ENCODE peak calls at places on chromosomes 4 and X, in seven cellular contexts. J, A, Y, T, V, G and W are unnamed samples.

GRCh38 chrX:40291553-40291952 is 193.8 kb upstream of the BCOR start:
- DNase-seq in J (no peak), A (no peak), Y (no peak), T (no peak), V (no peak), G (no peak), W (no peak)

GRCh38 chr4:41334182-41334581 is 77.5 kb downstream of the UCHL1 start:
- DNase-seq in J (no peak), A (no peak), Y (no peak), T (no peak), V (no peak), G (no peak), W (no peak)

GRCh38 chrX:120428309-120428708 is 40.8 kb downstream of the LAMP2 start:
- DNase-seq in J (no peak), A (no peak), Y (no peak), T (no peak), V (no peak), G (peak; percentile 30), W (peak; percentile 9)

GRCh38 chr4:87949961-87950360 is 25.6 kb upstream of the SPP1 start:
- DNase-seq in J (no peak), A (no peak), Y (no peak), T (no peak), V (no peak), G (peak; percentile 26), W (peak; percentile 31)

GRCh38 chrX:71053217-71053621 is 14.9 kb downstream of the SNX12 start:
- DNase-seq in J (peak; percentile 48), A (no peak), Y (no peak), T (peak; percentile 2), V (no peak), G (no peak), W (no peak)

GRCh38 chrX:75746891-75747639 is 38.0 kb downstream of the MAGEE2 start:
- DNase-seq in J (peak; percentile 63), A (no peak), Y (peak; percentile 29), T (peak; percentile 8), V (no peak), G (peak; percentile 10), W (peak; percentile 2)

GRCh38 chr4:38503689-38504395 is 160.2 kb upstream of the KLF3 start:
- DNase-seq in J (no peak), A (no peak), Y (no peak), T (no peak), V (no peak), G (no peak), W (no peak)

GRCh38 chrX:50072110-50072509 is 128.7 kb downstream of the AKAP4 start:
- DNase-seq in J (no peak), A (no peak), Y (no peak), T (no peak), V (no peak), G (no peak), W (no peak)

GRCh38 chr4:111959202-111959601 is 186.1 kb upstream of the FAM241A start:
- DNase-seq in J (no peak), A (no peak), Y (no peak), T (no peak), V (no peak), G (peak; percentile 48), W (peak; percentile 32)

GRCh38 chr4:2441393-2442174 is 22.8 kb downstream of the CFAP99 start:
- DNase-seq in J (peak; percentile 68), A (peak; percentile 48), Y (peak; percentile 60), T (no peak), V (no peak), G (peak; percentile 69), W (peak; percentile 51)

GRCh38 chr4:140256335-140256734 is 102.4 kb upstream of the MAML3 start:
- DNase-seq in J (no peak), A (no peak), Y (no peak), T (no peak), V (no peak), G (peak; percentile 83), W (peak; percentile 31)

GRCh38 chr4:186982160-186982559 is 258.5 kb upstream of the FAT1 start:
- DNase-seq in J (no peak), A (no peak), Y (no peak), T (no peak), V (no peak), G (no peak), W (no peak)

GRCh38 chrX:72467171-72467570 is 105.5 kb downstream of the HDAC8 start:
- DNase-seq in J (no peak), A (no peak), Y (no peak), T (no peak), V (no peak), G (no peak), W (no peak)

GRCh38 chrX:13074297-13075262 is 30.2 kb upstream of the FAM9C start:
- DNase-seq in J (no peak), A (no peak), Y (no peak), T (no peak), V (no peak), G (no peak), W (no peak)

GRCh38 chr4:41935652-41936021 is 408 bp downstream of the TMEM33 start:
- DNase-seq in J (no peak), A (no peak), Y (no peak), T (no peak), V (no peak), G (peak; percentile 35), W (no peak)

GRCh38 chr4:157075811-157076577 is at the start of gene GLRB:
- DNase-seq in J (peak; percentile 42), A (no peak), Y (peak; percentile 42), T (peak; percentile 38), V (no peak), G (no peak), W (peak; percentile 15)

GRCh38 chr4:6076391-6076790 is 58.2 kb upstream of the C4orf50 start:
- DNase-seq in J (no peak), A (no peak), Y (no peak), T (no peak), V (no peak), G (no peak), W (no peak)

GRCh38 chr4:140150636-140150885 is 3.4 kb downstream of the MAML3 start:
- DNase-seq in J (no peak), A (no peak), Y (no peak), T (no peak), V (peak; percentile 96), G (no peak), W (no peak)

GRCh38 chrX:22950278-22951266 is 49.2 kb upstream of the DDX53 start:
- DNase-seq in J (no peak), A (no peak), Y (no peak), T (peak; percentile 3), V (no peak), G (peak; percentile 88), W (peak; percentile 91)

GRCh38 chr4:37324526-37324925 is 80.0 kb downstream of the NWD2 start:
- DNase-seq in J (no peak), A (no peak), Y (no peak), T (peak; percentile 65), V (no peak), G (no peak), W (no peak)

GRCh38 chr4:8104491-8105302 is 53.9 kb downstream of the ABLIM2 start:
- DNase-seq in J (no peak), A (no peak), Y (no peak), T (no peak), V (no peak), G (no peak), W (no peak)

GRCh38 chr4:164357957-164358356 is 396.0 kb upstream of the SMIM31 start:
- DNase-seq in J (no peak), A (no peak), Y (no peak), T (no peak), V (no peak), G (no peak), W (no peak)

GRCh38 chrX:72487661-72488060 is 85.0 kb downstream of the HDAC8 start:
- DNase-seq in J (no peak), A (no peak), Y (no peak), T (no peak), V (no peak), G (no peak), W (no peak)

GRCh38 chr4:105808030-105808429 is 87.2 kb upstream of the NPNT start:
- DNase-seq in J (no peak), A (no peak), Y (no peak), T (no peak), V (no peak), G (no peak), W (no peak)

GRCh38 chr4:152836936-152837335 is 57.2 kb downstream of the ARFIP1 start:
- DNase-seq in J (no peak), A (no peak), Y (no peak), T (no peak), V (no peak), G (no peak), W (no peak)

GRCh38 chr4:182250446-182250845 is 7.2 kb downstream of the TENM3 start:
- DNase-seq in J (no peak), A (no peak), Y (no peak), T (no peak), V (no peak), G (no peak), W (no peak)

GRCh38 chrX:97524997-97525396 is 641.3 kb downstream of the RPA4 start:
- DNase-seq in J (no peak), A (no peak), Y (no peak), T (no peak), V (no peak), G (peak; percentile 36), W (peak; percentile 40)

GRCh38 chrX:137425273-137425902 is 140.5 kb upstream of the ZIC3 start:
- DNase-seq in J (no peak), A (no peak), Y (no peak), T (no peak), V (no peak), G (no peak), W (no peak)

GRCh38 chrX:16826207-16826606 is 39.9 kb downstream of the TXLNG start:
- DNase-seq in J (no peak), A (no peak), Y (no peak), T (peak; percentile 59), V (no peak), G (peak; percentile 67), W (peak; percentile 77)

GRCh38 chrX:18210470-18210869 is 10.2 kb downstream of the BEND2 start:
- DNase-seq in J (no peak), A (no peak), Y (peak; percentile 2), T (peak; percentile 1), V (no peak), G (peak; percentile 35), W (peak; percentile 46)

GRCh38 chr4:142404191-142404611 is 441.9 kb downstream of the INPP4B start:
- DNase-seq in J (no peak), A (no peak), Y (no peak), T (no peak), V (no peak), G (peak; percentile 91), W (peak; percentile 71)

GRCh38 chr4:85039526-85039925 is 73.0 kb upstream of the WDFY3 start:
- DNase-seq in J (no peak), A (no peak), Y (no peak), T (no peak), V (no peak), G (peak; percentile 89), W (peak; percentile 49)

GRCh38 chr4:168705121-168705520 is 208.3 kb downstream of the PALLD start:
- DNase-seq in J (no peak), A (no peak), Y (no peak), T (no peak), V (no peak), G (no peak), W (no peak)

GRCh38 chr4:139928568-139928967 is 225.4 kb downstream of the MAML3 start:
- DNase-seq in J (no peak), A (no peak), Y (no peak), T (no peak), V (no peak), G (no peak), W (no peak)

GRCh38 chr4:184293552-184293951 is 75.9 kb upstream of the ENPP6 start:
- DNase-seq in J (no peak), A (no peak), Y (no peak), T (peak; percentile 42), V (no peak), G (peak; percentile 25), W (no peak)

GRCh38 chr4:100379583-100380105 is 138.2 kb downstream of the EMCN start:
- DNase-seq in J (no peak), A (no peak), Y (no peak), T (no peak), V (no peak), G (no peak), W (no peak)

GRCh38 chr4:172142331-172142738 is 329.1 kb downstream of the GALNTL6 start:
- DNase-seq in J (no peak), A (no peak), Y (no peak), T (no peak), V (no peak), G (peak; percentile 18), W (peak; percentile 0)

GRCh38 chr4:78774395-78774794 is 1.8 kb upstream of the BMP2K start:
- DNase-seq in J (no peak), A (no peak), Y (no peak), T (no peak), V (no peak), G (no peak), W (no peak)